ENCODE peak calls at places on chromosome 1, in five cellular contexts. F, S, X, C and B are unnamed samples.

GRCh38 chr1:234607091-234608025 is 2.6 kb downstream of the IRF2BP2 start:
- DNase-seq in F (no peak), S (no peak), X (no peak), C (no peak), B (peak)

GRCh38 chr1:166069390-166069789 is 97.4 kb downstream of the FAM78B start:
- DNase-seq in F (no peak), S (no peak), X (no peak), C (no peak), B (no peak)

GRCh38 chr1:84603941-84604830 is 29.9 kb upstream of the CTBS start:
- DNase-seq in F (no peak), S (no peak), X (peak), C (peak), B (peak)

GRCh38 chr1:1573843-1574720 is 581 bp downstream of the SSU72 start:
- DNase-seq in F (peak), S (no peak), X (peak), C (peak), B (peak)

GRCh38 chr1:228978486-228979324 is 243.4 kb downstream of the RHOU start:
- DNase-seq in F (no peak), S (no peak), X (peak), C (no peak), B (no peak)

GRCh38 chr1:66435541-66435940 is 98.4 kb upstream of the SGIP1 start:
- DNase-seq in F (no peak), S (no peak), X (no peak), C (no peak), B (no peak)

GRCh38 chr1:240190881-240191385 is 99.2 kb downstream of the FMN2 start:
- DNase-seq in F (no peak), S (no peak), X (no peak), C (peak), B (peak)

GRCh38 chr1:159951551-159951950 is 2.5 kb downstream of the SLAMF9 start:
- DNase-seq in F (no peak), S (no peak), X (no peak), C (no peak), B (no peak)

GRCh38 chr1:79322511-79323027 is 316.0 kb upstream of the ADGRL4 start:
- DNase-seq in F (no peak), S (no peak), X (no peak), C (peak), B (no peak)